ENCODE peak calls at places on chromosome 17, in six cellular contexts. Z, H, K, D, G and A are unnamed samples.

GRCh38 chr17:45111838-45112237 is 20.5 kb downstream of the PLCD3 start:
- DNase-seq in K (no peak), D (no peak), H (no peak), Z (no peak), G (no peak), A (no peak)

GRCh38 chr17:63116967-63117366 is 150.9 kb downstream of the TANC2 start:
- DNase-seq in K (no peak), H (no peak), G (no peak), D (no peak), Z (peak), A (no peak)

GRCh38 chr17:14756469-14756868 is 455.6 kb downstream of the HS3ST3B1 start:
- DNase-seq in H (no peak), Z (no peak), G (no peak), D (no peak), K (no peak), A (no peak)

GRCh38 chr17:63275318-63275967 is 170.7 kb downstream of the CYB561 start:
- DNase-seq in K (peak), G (no peak), Z (peak), H (no peak), D (peak), A (peak)

GRCh38 chr17:31917065-31917529 is 15.6 kb upstream of the UTP6 start:
- DNase-seq in H (no peak), K (no peak), G (no peak), Z (no peak), D (no peak), A (no peak)

GRCh38 chr17:78997881-78998280 is 11.7 kb downstream of the CANT1 start:
- DNase-seq in Z (no peak), K (no peak), D (no peak), G (no peak), H (no peak), A (no peak)

GRCh38 chr17:7496470-7497227 is 12.5 kb downstream of the POLR2A start:
- DNase-seq in H (no peak), K (no peak), D (no peak), G (no peak), Z (no peak), A (no peak)

GRCh38 chr17:27457731-27458523 is 1.7 kb downstream of the KSR1 start:
- DNase-seq in G (no peak), Z (no peak), D (peak), K (no peak), H (no peak), A (no peak)

GRCh38 chr17:60524463-60525346 is 1.3 kb downstream of the APPBP2 start:
- DNase-seq in G (no peak), K (no peak), Z (no peak), H (no peak), D (no peak), A (no peak)